ENCODE peak calls at places on chromosomes 2 and 18, in ten cellular contexts. M is stomach, B is sigmoid colon, V is HepG2, E is spleen, U is K562, C is H1, G is transverse colon, K is Panc1, R is prostate gland. T is an unnamed sample.

GRCh38 chr18:13377496-13377895 is 158.9 kb downstream of the LDLRAD4 start:
- DNase-seq in M (no peak), B (peak; percentile 61), V (no peak), E (no peak), U (no peak), C (no peak), G (no peak), K (no peak), R (no peak), T (peak; percentile 34)

GRCh38 chr18:35436076-35436649 is 59.0 kb upstream of the ZNF396 start:
- DNase-seq in M (no peak), B (no peak), V (no peak), E (no peak), U (no peak), C (no peak), G (no peak), K (no peak), R (no peak), T (no peak)

GRCh38 chr2:47246646-47247045 is 91.5 kb upstream of the STPG4 start:
- DNase-seq in M (no peak), B (no peak), V (no peak), E (no peak), U (no peak), C (no peak), G (no peak), K (no peak), R (no peak), T (no peak)

GRCh38 chr2:28395334-28396061 is 2.8 kb downstream of the FOSL2 start:
- DNase-seq in M (no peak), B (peak; percentile 91), V (no peak), E (no peak), U (no peak), C (no peak), G (peak; percentile 68), K (no peak), R (peak; percentile 62), T (no peak)

GRCh38 chr2:157262248-157262647 is 4.7 kb downstream of the GALNT5 start:
- DNase-seq in M (no peak), B (no peak), V (no peak), E (no peak), U (peak; percentile 62), C (no peak), G (no peak), K (no peak), R (no peak), T (no peak)

GRCh38 chr2:145760781-145761649 is 1241.1 kb upstream of the ZEB2 start:
- DNase-seq in M (no peak), B (no peak), V (peak; percentile 96), E (no peak), U (no peak), C (no peak), G (no peak), K (peak; percentile 56), R (no peak), T (no peak)

GRCh38 chr2:200125463-200125862 is 170.1 kb downstream of the MAIP1 start:
- DNase-seq in M (no peak), B (no peak), V (no peak), E (no peak), U (no peak), C (no peak), G (no peak), K (no peak), R (no peak), T (no peak)

GRCh38 chr2:69081757-69082156 is 68.8 kb downstream of the ANTXR1 start:
- DNase-seq in M (no peak), B (no peak), V (no peak), E (no peak), U (no peak), C (no peak), G (no peak), K (no peak), R (no peak), T (no peak)

GRCh38 chr18:62538881-62539280 is 16.1 kb downstream of the ZCCHC2 start:
- DNase-seq in M (no peak), B (no peak), V (no peak), E (no peak), U (no peak), C (no peak), G (no peak), K (no peak), R (no peak), T (no peak)

GRCh38 chr2:187586091-187586632 is 31.9 kb upstream of the TFPI start:
- DNase-seq in M (no peak), B (no peak), V (peak; percentile 35), E (no peak), U (no peak), C (no peak), G (no peak), K (no peak), R (no peak), T (no peak)

GRCh38 chr18:50099725-50100414 is 95.1 kb downstream of the MYO5B start:
- DNase-seq in M (no peak), B (no peak), V (no peak), E (no peak), U (no peak), C (no peak), G (no peak), K (no peak), R (no peak), T (no peak)

GRCh38 chr18:29711931-29712330 is 1330.6 kb downstream of the DSC3 start:
- DNase-seq in M (no peak), B (no peak), V (no peak), E (no peak), U (no peak), C (peak; percentile 55), G (no peak), K (no peak), R (no peak), T (no peak)

GRCh38 chr2:10493636-10494281 is 45.6 kb upstream of the ODC1 start:
- DNase-seq in M (peak; percentile 84), B (no peak), V (peak; percentile 68), E (peak; percentile 92), U (no peak), C (peak; percentile 29), G (peak; percentile 79), K (peak; percentile 88), R (peak; percentile 85), T (peak; percentile 96)

GRCh38 chr2:160411167-160411566 is 82.4 kb downstream of the RBMS1 start:
- DNase-seq in M (no peak), B (no peak), V (no peak), E (peak; percentile 79), U (no peak), C (no peak), G (no peak), K (no peak), R (no peak), T (no peak)

GRCh38 chr2:189982777-189983394 is 79.6 kb downstream of the MSTN start:
- DNase-seq in M (no peak), B (no peak), V (peak; percentile 35), E (no peak), U (peak; percentile 24), C (peak; percentile 45), G (no peak), K (no peak), R (no peak), T (no peak)
- TF ChIP-seq CTCF in M (no peak), B (no peak), V (peak; percentile 73), E (no peak), U (peak; percentile 46), C (peak; percentile 78), G (no peak), K (peak; percentile 62), R (no peak), T (no peak)

GRCh38 chr2:26139269-26140183 is 33.4 kb upstream of the GAREM2 start:
- DNase-seq in M (peak; percentile 48), B (no peak), V (no peak), E (no peak), U (peak; percentile 30), C (no peak), G (peak; percentile 43), K (no peak), R (no peak), T (no peak)
- H3K27ac ChIP-seq in M (no peak overlapping the region), B (no peak overlapping the region), V (no peak overlapping the region), E (no peak overlapping the region), U (no peak overlapping the region), C (no peak overlapping the region), G (peak overlapping the region; percentile 36), K (no peak overlapping the region), R (no peak overlapping the region), T (no peak overlapping the region)

GRCh38 chr2:120471166-120471565 is 125.2 kb downstream of the INHBB start:
- DNase-seq in M (no peak), B (peak; percentile 29), V (no peak), E (peak; percentile 57), U (no peak), C (no peak), G (no peak), K (no peak), R (no peak), T (no peak)

GRCh38 chr2:120469486-120469885 is 123.5 kb downstream of the INHBB start:
- DNase-seq in M (no peak), B (peak; percentile 55), V (no peak), E (peak; percentile 41), U (no peak), C (no peak), G (no peak), K (no peak), R (no peak), T (no peak)

GRCh38 chr2:120472031-120472430 is 126.1 kb downstream of the INHBB start:
- DNase-seq in M (no peak), B (no peak), V (no peak), E (no peak), U (no peak), C (no peak), G (no peak), K (no peak), R (no peak), T (no peak)

GRCh38 chr2:120470717-120471060 is 124.8 kb downstream of the INHBB start:
- DNase-seq in M (no peak), B (peak; percentile 60), V (no peak), E (peak; percentile 33), U (no peak), C (no peak), G (no peak), K (no peak), R (peak; percentile 76), T (no peak)

GRCh38 chr2:120470041-120470716 is 124.2 kb downstream of the INHBB start:
- DNase-seq in M (peak; percentile 85), B (peak; percentile 90), V (peak; percentile 95), E (peak; percentile 77), U (no peak), C (no peak), G (peak; percentile 56), K (no peak), R (peak; percentile 94), T (no peak)
- TF ChIP-seq POLR2AphosphoS5 in M (peak; percentile 68), B (peak; percentile 48), V (no peak), E (peak; percentile 55), U (no peak), C (no peak), G (no peak), K (no peak), R (peak; percentile 88), T (peak; percentile 58)

DNA sequence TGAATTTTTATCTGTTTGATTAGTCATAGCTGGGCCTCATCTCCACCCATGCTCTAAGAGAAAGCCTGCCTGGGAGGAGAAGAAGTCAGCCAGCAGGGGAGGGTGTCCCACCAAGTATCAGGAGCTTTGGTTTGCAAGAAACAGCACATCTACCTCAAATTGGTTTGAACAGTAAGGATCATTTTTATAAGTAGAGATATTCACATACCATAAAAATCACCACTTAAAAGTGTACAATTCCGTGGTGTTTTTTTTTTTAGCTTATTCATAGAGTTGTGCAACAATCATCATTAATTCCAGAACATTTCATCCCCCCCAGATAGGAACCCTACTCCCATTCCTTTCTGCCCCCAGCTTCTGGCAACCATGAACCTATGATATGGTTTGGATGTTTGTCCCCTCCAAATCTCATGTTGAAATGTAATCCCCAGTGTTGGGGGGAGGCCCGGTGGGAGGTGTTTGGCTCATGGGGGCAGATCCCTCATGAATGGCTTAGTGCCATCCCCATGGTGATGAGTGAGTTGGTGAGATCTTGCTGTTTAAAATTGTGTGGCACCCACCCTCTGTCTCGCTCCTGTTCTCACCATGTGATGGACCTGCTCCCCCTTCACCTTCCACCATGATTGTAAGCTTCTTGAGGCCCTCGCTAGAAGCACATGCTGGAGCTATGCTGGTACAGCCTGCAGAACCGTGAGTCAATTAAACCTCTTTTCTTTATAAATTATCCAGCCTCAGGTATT is 36.2 kb upstream of the HS6ST1 start:
- DNase-seq in M (no peak), B (no peak), V (no peak), E (no peak), U (no peak), C (no peak), G (no peak), K (no peak), R (no peak), T (peak; percentile 58)
- TF ChIP-seq CTCF in M (no peak), B (no peak), V (peak; percentile 6), E (no peak), U (no peak), C (no peak), G (no peak), K (no peak), R (no peak), T (no peak)